ENCODE peak calls at places on chromosomes 11 and 22, in seven cellular contexts. One of them, this sample, is unnamed.

GRCh38 chr11:103988595-103988969 is 47.9 kb upstream of the DDI1 start:
- DNase-seq in HFFc6: peak
- DNase-seq in activated T-helper 1 cell treated with Interleukin-2 at 50 U/mL for 16 hours: no peak
- DNase-seq in heart left ventricle: no peak
- DNase-seq in NCI-H748 treated with DMSO at 0.1 percent for 48 hours: no peak
- DNase-seq in activated naive CD8-positive, alpha-beta T cell treated with anti-CD3 and anti-CD28 coated beads for 36 hours: no peak
- DNase-seq in NCI-H1417: no peak
- DNase-seq in this sample: no peak

GRCh38 chr11:130773436-130773835 is 142.8 kb downstream of the SNX19 start:
- DNase-seq in activated T-helper 1 cell treated with Interleukin-2 at 50 U/mL for 16 hours: no peak
- DNase-seq in HFFc6: no peak
- DNase-seq in NCI-H748 treated with DMSO at 0.1 percent for 48 hours: no peak
- DNase-seq in NCI-H1417: no peak
- DNase-seq in activated naive CD8-positive, alpha-beta T cell treated with anti-CD3 and anti-CD28 coated beads for 36 hours: no peak
- DNase-seq in heart left ventricle: no peak
- DNase-seq in this sample: no peak

GRCh38 chr22:28154856-28155255 is 235.8 kb upstream of the PITPNB start:
- DNase-seq in NCI-H748 treated with DMSO at 0.1 percent for 48 hours: no peak
- DNase-seq in NCI-H1417: no peak
- DNase-seq in heart left ventricle: no peak
- DNase-seq in activated T-helper 1 cell treated with Interleukin-2 at 50 U/mL for 16 hours: no peak
- DNase-seq in activated naive CD8-positive, alpha-beta T cell treated with anti-CD3 and anti-CD28 coated beads for 36 hours: no peak
- DNase-seq in HFFc6: no peak
- DNase-seq in this sample: no peak

GRCh38 chr22:19663821-19664325 is 50.4 kb upstream of the SEPTIN5 start:
- DNase-seq in NCI-H1417: peak
- DNase-seq in NCI-H748 treated with DMSO at 0.1 percent for 48 hours: no peak
- DNase-seq in HFFc6: no peak
- DNase-seq in heart left ventricle: peak
- DNase-seq in activated naive CD8-positive, alpha-beta T cell treated with anti-CD3 and anti-CD28 coated beads for 36 hours: no peak
- DNase-seq in activated T-helper 1 cell treated with Interleukin-2 at 50 U/mL for 16 hours: no peak
- DNase-seq in this sample: peak

GRCh38 chr11:80103149-80103859 is 662.5 kb upstream of the TENM4 start:
- DNase-seq in NCI-H1417: no peak
- DNase-seq in HFFc6: peak
- DNase-seq in heart left ventricle: no peak
- DNase-seq in NCI-H748 treated with DMSO at 0.1 percent for 48 hours: no peak
- DNase-seq in activated T-helper 1 cell treated with Interleukin-2 at 50 U/mL for 16 hours: no peak
- DNase-seq in activated naive CD8-positive, alpha-beta T cell treated with anti-CD3 and anti-CD28 coated beads for 36 hours: no peak
- DNase-seq in this sample: peak

GRCh38 chr11:115581871-115582639 is 77.8 kb upstream of the CADM1 start:
- DNase-seq in NCI-H748 treated with DMSO at 0.1 percent for 48 hours: peak
- DNase-seq in activated naive CD8-positive, alpha-beta T cell treated with anti-CD3 and anti-CD28 coated beads for 36 hours: no peak
- DNase-seq in activated T-helper 1 cell treated with Interleukin-2 at 50 U/mL for 16 hours: no peak
- DNase-seq in NCI-H1417: peak
- DNase-seq in HFFc6: no peak
- DNase-seq in heart left ventricle: no peak
- DNase-seq in this sample: no peak

GRCh38 chr22:27159016-27159415 is 501.6 kb downstream of the MIAT start:
- DNase-seq in NCI-H1417: no peak
- DNase-seq in activated T-helper 1 cell treated with Interleukin-2 at 50 U/mL for 16 hours: no peak
- DNase-seq in NCI-H748 treated with DMSO at 0.1 percent for 48 hours: no peak
- DNase-seq in activated naive CD8-positive, alpha-beta T cell treated with anti-CD3 and anti-CD28 coated beads for 36 hours: no peak
- DNase-seq in heart left ventricle: no peak
- DNase-seq in HFFc6: no peak
- DNase-seq in this sample: no peak

GRCh38 chr22:31085493-31085824 is 4.3 kb downstream of the SMTN start:
- DNase-seq in HFFc6: no peak
- DNase-seq in activated T-helper 1 cell treated with Interleukin-2 at 50 U/mL for 16 hours: no peak
- DNase-seq in heart left ventricle: peak
- DNase-seq in NCI-H748 treated with DMSO at 0.1 percent for 48 hours: no peak
- DNase-seq in NCI-H1417: no peak
- DNase-seq in activated naive CD8-positive, alpha-beta T cell treated with anti-CD3 and anti-CD28 coated beads for 36 hours: no peak
- DNase-seq in this sample: no peak

GRCh38 chr22:27990451-27990840 is 71.4 kb upstream of the PITPNB start:
- DNase-seq in heart left ventricle: no peak
- DNase-seq in NCI-H1417: no peak
- DNase-seq in HFFc6: no peak
- DNase-seq in NCI-H748 treated with DMSO at 0.1 percent for 48 hours: no peak
- DNase-seq in activated naive CD8-positive, alpha-beta T cell treated with anti-CD3 and anti-CD28 coated beads for 36 hours: no peak
- DNase-seq in activated T-helper 1 cell treated with Interleukin-2 at 50 U/mL for 16 hours: no peak
- DNase-seq in this sample: no peak

GRCh38 chr11:124867700-124868099 is 2.5 kb downstream of the ROBO3 start:
- DNase-seq in heart left ventricle: no peak
- DNase-seq in NCI-H1417: no peak
- DNase-seq in HFFc6: peak
- DNase-seq in activated naive CD8-positive, alpha-beta T cell treated with anti-CD3 and anti-CD28 coated beads for 36 hours: no peak
- DNase-seq in NCI-H748 treated with DMSO at 0.1 percent for 48 hours: no peak
- DNase-seq in activated T-helper 1 cell treated with Interleukin-2 at 50 U/mL for 16 hours: no peak
- DNase-seq in this sample: no peak

GRCh38 chr11:65213322-65214211 is 31.8 kb downstream of the CAPN1 start:
- DNase-seq in activated naive CD8-positive, alpha-beta T cell treated with anti-CD3 and anti-CD28 coated beads for 36 hours: no peak
- DNase-seq in NCI-H748 treated with DMSO at 0.1 percent for 48 hours: no peak
- DNase-seq in NCI-H1417: no peak
- DNase-seq in HFFc6: no peak
- DNase-seq in activated T-helper 1 cell treated with Interleukin-2 at 50 U/mL for 16 hours: no peak
- DNase-seq in heart left ventricle: no peak
- DNase-seq in this sample: no peak

GRCh38 chr22:46748948-46749681 is 11.1 kb upstream of the CERK start:
- DNase-seq in HFFc6: no peak
- DNase-seq in NCI-H1417: no peak
- DNase-seq in activated naive CD8-positive, alpha-beta T cell treated with anti-CD3 and anti-CD28 coated beads for 36 hours: peak
- DNase-seq in NCI-H748 treated with DMSO at 0.1 percent for 48 hours: no peak
- DNase-seq in heart left ventricle: no peak
- DNase-seq in activated T-helper 1 cell treated with Interleukin-2 at 50 U/mL for 16 hours: peak
- DNase-seq in this sample: no peak

GRCh38 chr22:32444068-32444467 is 20.2 kb downstream of the BPIFC start:
- DNase-seq in heart left ventricle: no peak
- DNase-seq in NCI-H748 treated with DMSO at 0.1 percent for 48 hours: no peak
- DNase-seq in HFFc6: no peak
- DNase-seq in activated naive CD8-positive, alpha-beta T cell treated with anti-CD3 and anti-CD28 coated beads for 36 hours: no peak
- DNase-seq in activated T-helper 1 cell treated with Interleukin-2 at 50 U/mL for 16 hours: no peak
- DNase-seq in NCI-H1417: peak
- DNase-seq in this sample: no peak

GRCh38 chr11:60950933-60951610 is 904 bp downstream of the SLC15A3 start:
- DNase-seq in NCI-H1417: no peak
- DNase-seq in heart left ventricle: peak
- DNase-seq in HFFc6: no peak
- DNase-seq in activated T-helper 1 cell treated with Interleukin-2 at 50 U/mL for 16 hours: no peak
- DNase-seq in activated naive CD8-positive, alpha-beta T cell treated with anti-CD3 and anti-CD28 coated beads for 36 hours: peak
- DNase-seq in NCI-H748 treated with DMSO at 0.1 percent for 48 hours: no peak
- DNase-seq in this sample: no peak

GRCh38 chr11:111384494-111384893 is 5.4 kb upstream of the POU2AF1 start:
- DNase-seq in HFFc6: no peak
- DNase-seq in activated naive CD8-positive, alpha-beta T cell treated with anti-CD3 and anti-CD28 coated beads for 36 hours: no peak
- DNase-seq in NCI-H748 treated with DMSO at 0.1 percent for 48 hours: no peak
- DNase-seq in activated T-helper 1 cell treated with Interleukin-2 at 50 U/mL for 16 hours: no peak
- DNase-seq in NCI-H1417: no peak
- DNase-seq in heart left ventricle: no peak
- DNase-seq in this sample: no peak

GRCh38 chr11:29343465-29344333 is 673.1 kb downstream of the KCNA4 start:
- DNase-seq in heart left ventricle: peak
- DNase-seq in HFFc6: peak
- DNase-seq in NCI-H748 treated with DMSO at 0.1 percent for 48 hours: peak
- DNase-seq in activated naive CD8-positive, alpha-beta T cell treated with anti-CD3 and anti-CD28 coated beads for 36 hours: peak
- DNase-seq in activated T-helper 1 cell treated with Interleukin-2 at 50 U/mL for 16 hours: no peak
- DNase-seq in NCI-H1417: peak
- DNase-seq in this sample: no peak

GRCh38 chr11:78806214-78807004 is 231.7 kb upstream of the NARS2 start:
- DNase-seq in HFFc6: no peak
- DNase-seq in heart left ventricle: peak
- DNase-seq in NCI-H1417: no peak
- DNase-seq in activated naive CD8-positive, alpha-beta T cell treated with anti-CD3 and anti-CD28 coated beads for 36 hours: no peak
- DNase-seq in NCI-H748 treated with DMSO at 0.1 percent for 48 hours: no peak
- DNase-seq in activated T-helper 1 cell treated with Interleukin-2 at 50 U/mL for 16 hours: no peak
- DNase-seq in this sample: no peak

GRCh38 chr11:6992457-6993431 is 27.4 kb downstream of the ZNF214 start:
- DNase-seq in NCI-H1417: no peak
- DNase-seq in activated naive CD8-positive, alpha-beta T cell treated with anti-CD3 and anti-CD28 coated beads for 36 hours: no peak
- DNase-seq in heart left ventricle: no peak
- DNase-seq in activated T-helper 1 cell treated with Interleukin-2 at 50 U/mL for 16 hours: no peak
- DNase-seq in NCI-H748 treated with DMSO at 0.1 percent for 48 hours: no peak
- DNase-seq in HFFc6: peak
- DNase-seq in this sample: peak

GRCh38 chr11:111359223-111360149 is 19.6 kb downstream of the POU2AF1 start:
- DNase-seq in activated T-helper 1 cell treated with Interleukin-2 at 50 U/mL for 16 hours: no peak
- DNase-seq in NCI-H748 treated with DMSO at 0.1 percent for 48 hours: no peak
- DNase-seq in heart left ventricle: no peak
- DNase-seq in HFFc6: no peak
- DNase-seq in NCI-H1417: no peak
- DNase-seq in activated naive CD8-positive, alpha-beta T cell treated with anti-CD3 and anti-CD28 coated beads for 36 hours: no peak
- DNase-seq in this sample: no peak

GRCh38 chr11:64132982-64133705 is 32.8 kb downstream of the MACROD1 start:
- DNase-seq in NCI-H748 treated with DMSO at 0.1 percent for 48 hours: no peak
- DNase-seq in activated T-helper 1 cell treated with Interleukin-2 at 50 U/mL for 16 hours: no peak
- DNase-seq in activated naive CD8-positive, alpha-beta T cell treated with anti-CD3 and anti-CD28 coated beads for 36 hours: no peak
- DNase-seq in heart left ventricle: no peak
- DNase-seq in HFFc6: no peak
- DNase-seq in NCI-H1417: no peak
- DNase-seq in this sample: no peak

GRCh38 chr22:39627865-39628562 is 57.5 kb downstream of the CACNA1I start:
- DNase-seq in NCI-H748 treated with DMSO at 0.1 percent for 48 hours: no peak
- DNase-seq in activated naive CD8-positive, alpha-beta T cell treated with anti-CD3 and anti-CD28 coated beads for 36 hours: no peak
- DNase-seq in NCI-H1417: no peak
- DNase-seq in activated T-helper 1 cell treated with Interleukin-2 at 50 U/mL for 16 hours: no peak
- DNase-seq in HFFc6: no peak
- DNase-seq in heart left ventricle: no peak
- DNase-seq in this sample: no peak

GRCh38 chr22:42889290-42889689 is 32.2 kb upstream of the ARFGAP3 start:
- DNase-seq in activated naive CD8-positive, alpha-beta T cell treated with anti-CD3 and anti-CD28 coated beads for 36 hours: no peak
- DNase-seq in heart left ventricle: no peak
- DNase-seq in activated T-helper 1 cell treated with Interleukin-2 at 50 U/mL for 16 hours: no peak
- DNase-seq in NCI-H748 treated with DMSO at 0.1 percent for 48 hours: no peak
- DNase-seq in HFFc6: no peak
- DNase-seq in NCI-H1417: no peak
- DNase-seq in this sample: no peak

GRCh38 chr11:64582885-64583284 is 8.1 kb upstream of the SLC22A12 start:
- DNase-seq in NCI-H748 treated with DMSO at 0.1 percent for 48 hours: no peak
- DNase-seq in HFFc6: no peak
- DNase-seq in heart left ventricle: no peak
- DNase-seq in activated T-helper 1 cell treated with Interleukin-2 at 50 U/mL for 16 hours: no peak
- DNase-seq in NCI-H1417: no peak
- DNase-seq in activated naive CD8-positive, alpha-beta T cell treated with anti-CD3 and anti-CD28 coated beads for 36 hours: no peak
- DNase-seq in this sample: no peak

GRCh38 chr11:70078095-70078795 is at the start of gene ANO1:
- DNase-seq in activated T-helper 1 cell treated with Interleukin-2 at 50 U/mL for 16 hours: no peak
- DNase-seq in NCI-H748 treated with DMSO at 0.1 percent for 48 hours: no peak
- DNase-seq in NCI-H1417: no peak
- DNase-seq in activated naive CD8-positive, alpha-beta T cell treated with anti-CD3 and anti-CD28 coated beads for 36 hours: no peak
- DNase-seq in heart left ventricle: no peak
- DNase-seq in HFFc6: no peak
- DNase-seq in this sample: no peak

GRCh38 chr11:44083906-44084305 is 11.6 kb upstream of the EXT2 start:
- DNase-seq in NCI-H748 treated with DMSO at 0.1 percent for 48 hours: no peak
- DNase-seq in heart left ventricle: no peak
- DNase-seq in activated naive CD8-positive, alpha-beta T cell treated with anti-CD3 and anti-CD28 coated beads for 36 hours: no peak
- DNase-seq in HFFc6: no peak
- DNase-seq in NCI-H1417: no peak
- DNase-seq in activated T-helper 1 cell treated with Interleukin-2 at 50 U/mL for 16 hours: no peak
- DNase-seq in this sample: no peak

GRCh38 chr11:28822596-28822995 is 714.4 kb downstream of the METTL15 start:
- DNase-seq in activated naive CD8-positive, alpha-beta T cell treated with anti-CD3 and anti-CD28 coated beads for 36 hours: no peak
- DNase-seq in heart left ventricle: no peak
- DNase-seq in HFFc6: no peak
- DNase-seq in activated T-helper 1 cell treated with Interleukin-2 at 50 U/mL for 16 hours: no peak
- DNase-seq in NCI-H1417: no peak
- DNase-seq in NCI-H748 treated with DMSO at 0.1 percent for 48 hours: no peak
- DNase-seq in this sample: no peak

GRCh38 chr22:42945736-42946135 is 69.2 kb downstream of the PACSIN2 start:
- DNase-seq in heart left ventricle: no peak
- DNase-seq in NCI-H748 treated with DMSO at 0.1 percent for 48 hours: no peak
- DNase-seq in activated naive CD8-positive, alpha-beta T cell treated with anti-CD3 and anti-CD28 coated beads for 36 hours: no peak
- DNase-seq in NCI-H1417: no peak
- DNase-seq in activated T-helper 1 cell treated with Interleukin-2 at 50 U/mL for 16 hours: no peak
- DNase-seq in HFFc6: no peak
- DNase-seq in this sample: no peak

GRCh38 chr22:23862103-23862502 is 4.4 kb downstream of the SLC2A11 start:
- DNase-seq in activated T-helper 1 cell treated with Interleukin-2 at 50 U/mL for 16 hours: no peak
- DNase-seq in HFFc6: peak
- DNase-seq in heart left ventricle: no peak
- DNase-seq in activated naive CD8-positive, alpha-beta T cell treated with anti-CD3 and anti-CD28 coated beads for 36 hours: peak
- DNase-seq in NCI-H748 treated with DMSO at 0.1 percent for 48 hours: peak
- DNase-seq in NCI-H1417: peak
- DNase-seq in this sample: no peak

GRCh38 chr11:112795896-112796686 is 165.1 kb upstream of the NCAM1 start:
- DNase-seq in activated naive CD8-positive, alpha-beta T cell treated with anti-CD3 and anti-CD28 coated beads for 36 hours: no peak
- DNase-seq in NCI-H748 treated with DMSO at 0.1 percent for 48 hours: no peak
- DNase-seq in activated T-helper 1 cell treated with Interleukin-2 at 50 U/mL for 16 hours: no peak
- DNase-seq in HFFc6: no peak
- DNase-seq in NCI-H1417: peak
- DNase-seq in heart left ventricle: peak
- DNase-seq in this sample: no peak

GRCh38 chr11:64559351-64560138 is 31.5 kb upstream of the SLC22A12 start:
- DNase-seq in activated T-helper 1 cell treated with Interleukin-2 at 50 U/mL for 16 hours: no peak
- DNase-seq in NCI-H748 treated with DMSO at 0.1 percent for 48 hours: no peak
- DNase-seq in HFFc6: no peak
- DNase-seq in activated naive CD8-positive, alpha-beta T cell treated with anti-CD3 and anti-CD28 coated beads for 36 hours: no peak
- DNase-seq in heart left ventricle: no peak
- DNase-seq in NCI-H1417: no peak
- DNase-seq in this sample: no peak

GRCh38 chr22:46582281-46582811 is 37.8 kb upstream of the GRAMD4 start:
- DNase-seq in heart left ventricle: peak
- DNase-seq in activated naive CD8-positive, alpha-beta T cell treated with anti-CD3 and anti-CD28 coated beads for 36 hours: no peak
- DNase-seq in activated T-helper 1 cell treated with Interleukin-2 at 50 U/mL for 16 hours: no peak
- DNase-seq in NCI-H748 treated with DMSO at 0.1 percent for 48 hours: no peak
- DNase-seq in HFFc6: no peak
- DNase-seq in NCI-H1417: no peak
- DNase-seq in this sample: no peak

GRCh38 chr22:31490496-31490925 is 869 bp upstream of the EIF4ENIF1 start:
- DNase-seq in NCI-H748 treated with DMSO at 0.1 percent for 48 hours: no peak
- DNase-seq in HFFc6: peak
- DNase-seq in heart left ventricle: peak
- DNase-seq in NCI-H1417: no peak
- DNase-seq in activated naive CD8-positive, alpha-beta T cell treated with anti-CD3 and anti-CD28 coated beads for 36 hours: peak
- DNase-seq in activated T-helper 1 cell treated with Interleukin-2 at 50 U/mL for 16 hours: peak
- DNase-seq in this sample: peak

GRCh38 chr11:78138694-78139421 is 568 bp downstream of the ALG8 start:
- DNase-seq in NCI-H748 treated with DMSO at 0.1 percent for 48 hours: no peak
- DNase-seq in activated naive CD8-positive, alpha-beta T cell treated with anti-CD3 and anti-CD28 coated beads for 36 hours: peak
- DNase-seq in heart left ventricle: no peak
- DNase-seq in NCI-H1417: no peak
- DNase-seq in activated T-helper 1 cell treated with Interleukin-2 at 50 U/mL for 16 hours: peak
- DNase-seq in HFFc6: peak
- DNase-seq in this sample: no peak

This sample was measured in GM04504.